ENCODE peak calls at places on chromosomes 3 and 15, in ten cellular contexts. One of them, this sample, is unnamed.

GRCh38 chr3:110495201-110495927 is 576.3 kb upstream of the NECTIN3 start:
- DNase-seq in WERI-Rb-1: no peak
- DNase-seq in amygdala: no peak
- DNase-seq in HEK293T: no peak
- DNase-seq in AG04450: no peak
- DNase-seq in AG08396: no peak
- DNase-seq in left lung: no peak
- DNase-seq in choroid plexus epithelial cell: no peak
- DNase-seq in ecto neural progenitor cell: no peak
- DNase-seq in activated CD4-positive, CD25-positive, alpha-beta regulatory T cell treated with anti-CD3 and anti-CD28 coated beads, Interleukin-2, amount 50 U/mL, for 72 hours: no peak
- DNase-seq in this sample: no peak

GRCh38 chr3:8445861-8446260 is 55.8 kb upstream of the LMCD1 start:
- DNase-seq in WERI-Rb-1: no peak
- DNase-seq in ecto neural progenitor cell: no peak
- DNase-seq in AG08396: peak
- DNase-seq in activated CD4-positive, CD25-positive, alpha-beta regulatory T cell treated with anti-CD3 and anti-CD28 coated beads, Interleukin-2, amount 50 U/mL, for 72 hours: no peak
- DNase-seq in left lung: no peak
- DNase-seq in amygdala: no peak
- DNase-seq in choroid plexus epithelial cell: peak
- DNase-seq in AG04450: peak
- DNase-seq in HEK293T: no peak
- DNase-seq in this sample: peak

GRCh38 chr3:166013073-166013679 is 176.0 kb upstream of the BCHE start:
- DNase-seq in AG08396: peak
- DNase-seq in left lung: no peak
- DNase-seq in amygdala: no peak
- DNase-seq in AG04450: peak
- DNase-seq in activated CD4-positive, CD25-positive, alpha-beta regulatory T cell treated with anti-CD3 and anti-CD28 coated beads, Interleukin-2, amount 50 U/mL, for 72 hours: no peak
- DNase-seq in HEK293T: peak
- DNase-seq in choroid plexus epithelial cell: peak
- DNase-seq in ecto neural progenitor cell: no peak
- DNase-seq in WERI-Rb-1: peak
- DNase-seq in this sample: peak

GRCh38 chr3:57128863-57129602 is 36.1 kb downstream of the IL17RD start:
- DNase-seq in left lung: no peak
- DNase-seq in choroid plexus epithelial cell: no peak
- DNase-seq in ecto neural progenitor cell: peak
- DNase-seq in AG08396: no peak
- DNase-seq in amygdala: no peak
- DNase-seq in HEK293T: no peak
- DNase-seq in activated CD4-positive, CD25-positive, alpha-beta regulatory T cell treated with anti-CD3 and anti-CD28 coated beads, Interleukin-2, amount 50 U/mL, for 72 hours: no peak
- DNase-seq in WERI-Rb-1: no peak
- DNase-seq in AG04450: no peak
- DNase-seq in this sample: no peak

GRCh38 chr3:54536450-54536849 is 391.4 kb downstream of the LRTM1 start:
- DNase-seq in amygdala: no peak
- DNase-seq in HEK293T: no peak
- DNase-seq in WERI-Rb-1: no peak
- DNase-seq in choroid plexus epithelial cell: no peak
- DNase-seq in left lung: no peak
- DNase-seq in AG08396: no peak
- DNase-seq in activated CD4-positive, CD25-positive, alpha-beta regulatory T cell treated with anti-CD3 and anti-CD28 coated beads, Interleukin-2, amount 50 U/mL, for 72 hours: no peak
- DNase-seq in ecto neural progenitor cell: peak
- DNase-seq in AG04450: no peak
- DNase-seq in this sample: no peak

GRCh38 chr3:51268132-51268531 is 117.0 kb upstream of the MANF start:
- DNase-seq in left lung: no peak
- DNase-seq in WERI-Rb-1: no peak
- DNase-seq in ecto neural progenitor cell: no peak
- DNase-seq in HEK293T: no peak
- DNase-seq in AG08396: no peak
- DNase-seq in amygdala: no peak
- DNase-seq in choroid plexus epithelial cell: no peak
- DNase-seq in activated CD4-positive, CD25-positive, alpha-beta regulatory T cell treated with anti-CD3 and anti-CD28 coated beads, Interleukin-2, amount 50 U/mL, for 72 hours: no peak
- DNase-seq in AG04450: no peak
- DNase-seq in this sample: no peak

GRCh38 chr3:2061360-2061759 is 37.3 kb upstream of the CNTN4 start:
- DNase-seq in choroid plexus epithelial cell: no peak
- DNase-seq in WERI-Rb-1: no peak
- DNase-seq in AG08396: no peak
- DNase-seq in amygdala: no peak
- DNase-seq in left lung: no peak
- DNase-seq in AG04450: no peak
- DNase-seq in HEK293T: no peak
- DNase-seq in activated CD4-positive, CD25-positive, alpha-beta regulatory T cell treated with anti-CD3 and anti-CD28 coated beads, Interleukin-2, amount 50 U/mL, for 72 hours: no peak
- DNase-seq in ecto neural progenitor cell: no peak
- DNase-seq in this sample: no peak

GRCh38 chr3:18740631-18741583 is 315.8 kb upstream of the SATB1 start:
- DNase-seq in AG08396: no peak
- DNase-seq in WERI-Rb-1: no peak
- DNase-seq in choroid plexus epithelial cell: no peak
- DNase-seq in amygdala: no peak
- DNase-seq in ecto neural progenitor cell: no peak
- DNase-seq in HEK293T: no peak
- DNase-seq in AG04450: no peak
- DNase-seq in activated CD4-positive, CD25-positive, alpha-beta regulatory T cell treated with anti-CD3 and anti-CD28 coated beads, Interleukin-2, amount 50 U/mL, for 72 hours: no peak
- DNase-seq in left lung: no peak
- DNase-seq in this sample: no peak

GRCh38 chr3:104005815-104006214 is 1360.9 kb upstream of the ALCAM start:
- DNase-seq in ecto neural progenitor cell: no peak
- DNase-seq in choroid plexus epithelial cell: peak
- DNase-seq in AG08396: no peak
- DNase-seq in left lung: no peak
- DNase-seq in WERI-Rb-1: no peak
- DNase-seq in AG04450: no peak
- DNase-seq in amygdala: no peak
- DNase-seq in HEK293T: no peak
- DNase-seq in activated CD4-positive, CD25-positive, alpha-beta regulatory T cell treated with anti-CD3 and anti-CD28 coated beads, Interleukin-2, amount 50 U/mL, for 72 hours: no peak
- DNase-seq in this sample: no peak

GRCh38 chr15:62360286-62360685 is 195.2 kb upstream of the C2CD4B start:
- DNase-seq in AG04450: no peak
- DNase-seq in choroid plexus epithelial cell: no peak
- DNase-seq in WERI-Rb-1: no peak
- DNase-seq in activated CD4-positive, CD25-positive, alpha-beta regulatory T cell treated with anti-CD3 and anti-CD28 coated beads, Interleukin-2, amount 50 U/mL, for 72 hours: no peak
- DNase-seq in left lung: no peak
- DNase-seq in AG08396: no peak
- DNase-seq in HEK293T: no peak
- DNase-seq in amygdala: no peak
- DNase-seq in ecto neural progenitor cell: no peak
- DNase-seq in this sample: no peak

GRCh38 chr15:59594493-59594942 is 17.1 kb upstream of the GCNT3 start:
- DNase-seq in AG08396: peak
- DNase-seq in HEK293T: no peak
- DNase-seq in AG04450: peak
- DNase-seq in ecto neural progenitor cell: no peak
- DNase-seq in amygdala: no peak
- DNase-seq in WERI-Rb-1: no peak
- DNase-seq in choroid plexus epithelial cell: peak
- DNase-seq in activated CD4-positive, CD25-positive, alpha-beta regulatory T cell treated with anti-CD3 and anti-CD28 coated beads, Interleukin-2, amount 50 U/mL, for 72 hours: no peak
- DNase-seq in left lung: no peak
- DNase-seq in this sample: peak

GRCh38 chr15:81111018-81111417 is 23.1 kb upstream of the CFAP161 start:
- DNase-seq in ecto neural progenitor cell: no peak
- DNase-seq in AG04450: no peak
- DNase-seq in AG08396: no peak
- DNase-seq in activated CD4-positive, CD25-positive, alpha-beta regulatory T cell treated with anti-CD3 and anti-CD28 coated beads, Interleukin-2, amount 50 U/mL, for 72 hours: no peak
- DNase-seq in WERI-Rb-1: no peak
- DNase-seq in choroid plexus epithelial cell: no peak
- DNase-seq in left lung: no peak
- DNase-seq in amygdala: no peak
- DNase-seq in HEK293T: no peak
- DNase-seq in this sample: no peak

GRCh38 chr15:99752556-99752955 is 19.3 kb upstream of the LYSMD4 start:
- DNase-seq in activated CD4-positive, CD25-positive, alpha-beta regulatory T cell treated with anti-CD3 and anti-CD28 coated beads, Interleukin-2, amount 50 U/mL, for 72 hours: no peak
- DNase-seq in amygdala: no peak
- DNase-seq in AG08396: no peak
- DNase-seq in left lung: no peak
- DNase-seq in WERI-Rb-1: no peak
- DNase-seq in AG04450: no peak
- DNase-seq in ecto neural progenitor cell: no peak
- DNase-seq in choroid plexus epithelial cell: no peak
- DNase-seq in HEK293T: no peak
- DNase-seq in this sample: no peak

GRCh38 chr3:106829206-106829605 is 548.0 kb upstream of the CCDC54 start:
- DNase-seq in left lung: no peak
- DNase-seq in amygdala: no peak
- DNase-seq in AG04450: no peak
- DNase-seq in activated CD4-positive, CD25-positive, alpha-beta regulatory T cell treated with anti-CD3 and anti-CD28 coated beads, Interleukin-2, amount 50 U/mL, for 72 hours: no peak
- DNase-seq in HEK293T: no peak
- DNase-seq in choroid plexus epithelial cell: peak
- DNase-seq in WERI-Rb-1: no peak
- DNase-seq in AG08396: no peak
- DNase-seq in ecto neural progenitor cell: no peak
- DNase-seq in this sample: no peak

GRCh38 chr3:139677341-139678155 is at the start of gene NMNAT3:
- DNase-seq in WERI-Rb-1: peak
- DNase-seq in AG08396: peak
- DNase-seq in ecto neural progenitor cell: peak
- DNase-seq in choroid plexus epithelial cell: peak
- DNase-seq in amygdala: peak
- DNase-seq in HEK293T: peak
- DNase-seq in AG04450: no peak
- DNase-seq in activated CD4-positive, CD25-positive, alpha-beta regulatory T cell treated with anti-CD3 and anti-CD28 coated beads, Interleukin-2, amount 50 U/mL, for 72 hours: peak
- DNase-seq in left lung: peak
- DNase-seq in this sample: peak

GRCh38 chr3:127307431-127307830 is 19.6 kb upstream of the PRR20G start:
- DNase-seq in ecto neural progenitor cell: no peak
- DNase-seq in choroid plexus epithelial cell: no peak
- DNase-seq in WERI-Rb-1: no peak
- DNase-seq in HEK293T: no peak
- DNase-seq in left lung: no peak
- DNase-seq in activated CD4-positive, CD25-positive, alpha-beta regulatory T cell treated with anti-CD3 and anti-CD28 coated beads, Interleukin-2, amount 50 U/mL, for 72 hours: no peak
- DNase-seq in AG04450: no peak
- DNase-seq in AG08396: no peak
- DNase-seq in amygdala: no peak
- DNase-seq in this sample: no peak

GRCh38 chr15:55389276-55389631 is 18.9 kb downstream of the CCPG1 start:
- DNase-seq in activated CD4-positive, CD25-positive, alpha-beta regulatory T cell treated with anti-CD3 and anti-CD28 coated beads, Interleukin-2, amount 50 U/mL, for 72 hours: no peak
- DNase-seq in AG04450: no peak
- DNase-seq in ecto neural progenitor cell: no peak
- DNase-seq in HEK293T: no peak
- DNase-seq in AG08396: peak
- DNase-seq in left lung: no peak
- DNase-seq in choroid plexus epithelial cell: peak
- DNase-seq in amygdala: no peak
- DNase-seq in WERI-Rb-1: no peak
- DNase-seq in this sample: peak

GRCh38 chr15:50712018-50712417 is 25.4 kb upstream of the TRPM7 start:
- DNase-seq in WERI-Rb-1: no peak
- DNase-seq in AG08396: no peak
- DNase-seq in amygdala: no peak
- DNase-seq in activated CD4-positive, CD25-positive, alpha-beta regulatory T cell treated with anti-CD3 and anti-CD28 coated beads, Interleukin-2, amount 50 U/mL, for 72 hours: no peak
- DNase-seq in AG04450: no peak
- DNase-seq in choroid plexus epithelial cell: no peak
- DNase-seq in ecto neural progenitor cell: no peak
- DNase-seq in left lung: no peak
- DNase-seq in HEK293T: no peak
- DNase-seq in this sample: no peak

GRCh38 chr3:127671523-127672428 is 976 bp upstream of the ABTB1 start:
- DNase-seq in WERI-Rb-1: no peak
- DNase-seq in AG08396: peak
- DNase-seq in ecto neural progenitor cell: peak
- DNase-seq in AG04450: no peak
- DNase-seq in activated CD4-positive, CD25-positive, alpha-beta regulatory T cell treated with anti-CD3 and anti-CD28 coated beads, Interleukin-2, amount 50 U/mL, for 72 hours: peak
- DNase-seq in HEK293T: no peak
- DNase-seq in choroid plexus epithelial cell: no peak
- DNase-seq in left lung: peak
- DNase-seq in amygdala: no peak
- DNase-seq in this sample: no peak

GRCh38 chr3:182795383-182795782 is 2.1 kb downstream of the ATP11B start:
- DNase-seq in choroid plexus epithelial cell: peak
- DNase-seq in ecto neural progenitor cell: no peak
- DNase-seq in AG08396: no peak
- DNase-seq in amygdala: no peak
- DNase-seq in AG04450: no peak
- DNase-seq in left lung: no peak
- DNase-seq in WERI-Rb-1: no peak
- DNase-seq in HEK293T: peak
- DNase-seq in activated CD4-positive, CD25-positive, alpha-beta regulatory T cell treated with anti-CD3 and anti-CD28 coated beads, Interleukin-2, amount 50 U/mL, for 72 hours: no peak
- DNase-seq in this sample: no peak

GRCh38 chr15:27747997-27748396 is 351.1 kb downstream of the OCA2 start:
- DNase-seq in activated CD4-positive, CD25-positive, alpha-beta regulatory T cell treated with anti-CD3 and anti-CD28 coated beads, Interleukin-2, amount 50 U/mL, for 72 hours: no peak
- DNase-seq in ecto neural progenitor cell: no peak
- DNase-seq in AG08396: no peak
- DNase-seq in AG04450: no peak
- DNase-seq in left lung: no peak
- DNase-seq in HEK293T: no peak
- DNase-seq in amygdala: no peak
- DNase-seq in choroid plexus epithelial cell: no peak
- DNase-seq in WERI-Rb-1: no peak
- DNase-seq in this sample: no peak

GRCh38 chr3:9135930-9136525 is 113.4 kb downstream of the SRGAP3 start:
- DNase-seq in AG04450: no peak
- DNase-seq in HEK293T: no peak
- DNase-seq in left lung: no peak
- DNase-seq in ecto neural progenitor cell: peak
- DNase-seq in choroid plexus epithelial cell: no peak
- DNase-seq in activated CD4-positive, CD25-positive, alpha-beta regulatory T cell treated with anti-CD3 and anti-CD28 coated beads, Interleukin-2, amount 50 U/mL, for 72 hours: no peak
- DNase-seq in amygdala: peak
- DNase-seq in AG08396: no peak
- DNase-seq in WERI-Rb-1: no peak
- DNase-seq in this sample: no peak

GRCh38 chr3:66531256-66531655 is 30.4 kb upstream of the LRIG1 start:
- DNase-seq in WERI-Rb-1: no peak
- DNase-seq in AG08396: no peak
- DNase-seq in left lung: no peak
- DNase-seq in AG04450: no peak
- DNase-seq in HEK293T: no peak
- DNase-seq in amygdala: no peak
- DNase-seq in choroid plexus epithelial cell: no peak
- DNase-seq in ecto neural progenitor cell: no peak
- DNase-seq in activated CD4-positive, CD25-positive, alpha-beta regulatory T cell treated with anti-CD3 and anti-CD28 coated beads, Interleukin-2, amount 50 U/mL, for 72 hours: no peak
- DNase-seq in this sample: no peak

GRCh38 chr3:11641316-11641682 is 2.4 kb downstream of the VGLL4 start:
- DNase-seq in amygdala: no peak
- DNase-seq in left lung: no peak
- DNase-seq in activated CD4-positive, CD25-positive, alpha-beta regulatory T cell treated with anti-CD3 and anti-CD28 coated beads, Interleukin-2, amount 50 U/mL, for 72 hours: no peak
- DNase-seq in WERI-Rb-1: no peak
- DNase-seq in choroid plexus epithelial cell: peak
- DNase-seq in AG04450: peak
- DNase-seq in ecto neural progenitor cell: no peak
- DNase-seq in HEK293T: no peak
- DNase-seq in AG08396: no peak
- DNase-seq in this sample: no peak

GRCh38 chr3:79140718-79141117 is 627.1 kb downstream of the ROBO1 start:
- DNase-seq in amygdala: no peak
- DNase-seq in AG08396: no peak
- DNase-seq in choroid plexus epithelial cell: peak
- DNase-seq in HEK293T: no peak
- DNase-seq in AG04450: peak
- DNase-seq in activated CD4-positive, CD25-positive, alpha-beta regulatory T cell treated with anti-CD3 and anti-CD28 coated beads, Interleukin-2, amount 50 U/mL, for 72 hours: no peak
- DNase-seq in ecto neural progenitor cell: no peak
- DNase-seq in left lung: no peak
- DNase-seq in WERI-Rb-1: no peak
- DNase-seq in this sample: peak

GRCh38 chr15:73021139-73021621 is 31.1 kb upstream of the NEO1 start:
- DNase-seq in amygdala: no peak
- DNase-seq in choroid plexus epithelial cell: no peak
- DNase-seq in WERI-Rb-1: no peak
- DNase-seq in ecto neural progenitor cell: peak
- DNase-seq in AG04450: no peak
- DNase-seq in HEK293T: no peak
- DNase-seq in AG08396: no peak
- DNase-seq in left lung: no peak
- DNase-seq in activated CD4-positive, CD25-positive, alpha-beta regulatory T cell treated with anti-CD3 and anti-CD28 coated beads, Interleukin-2, amount 50 U/mL, for 72 hours: no peak
- DNase-seq in this sample: no peak

GRCh38 chr3:186308549-186308948 is 53.5 kb downstream of the DGKG start:
- DNase-seq in HEK293T: no peak
- DNase-seq in WERI-Rb-1: no peak
- DNase-seq in ecto neural progenitor cell: no peak
- DNase-seq in choroid plexus epithelial cell: no peak
- DNase-seq in activated CD4-positive, CD25-positive, alpha-beta regulatory T cell treated with anti-CD3 and anti-CD28 coated beads, Interleukin-2, amount 50 U/mL, for 72 hours: no peak
- DNase-seq in AG08396: no peak
- DNase-seq in left lung: no peak
- DNase-seq in amygdala: no peak
- DNase-seq in AG04450: no peak
- DNase-seq in this sample: no peak

GRCh38 chr3:131586277-131586676 is 83.5 kb upstream of the MRPL3 start:
- DNase-seq in choroid plexus epithelial cell: no peak
- DNase-seq in left lung: no peak
- DNase-seq in WERI-Rb-1: no peak
- DNase-seq in AG04450: no peak
- DNase-seq in ecto neural progenitor cell: no peak
- DNase-seq in amygdala: no peak
- DNase-seq in AG08396: no peak
- DNase-seq in HEK293T: no peak
- DNase-seq in activated CD4-positive, CD25-positive, alpha-beta regulatory T cell treated with anti-CD3 and anti-CD28 coated beads, Interleukin-2, amount 50 U/mL, for 72 hours: no peak
- DNase-seq in this sample: no peak

This sample was measured in brain microvascular endothelial cell.